ENCODE peak calls at places on chromosomes 1 and 21, in eight cellular contexts. C is anterior cingulate cortex; S is activated naive CD4-positive, alpha-beta T cell; N is HTR-8/SVneo; V is left lobe of liver; E is mucosa of gallbladder; B is stimulated activated CD8-positive, alpha-beta memory T cell treated with anti-CD3 and anti-CD28 coated beads, Interleukin-2, amount 100 ng/mL, for 1 hour; I is dermis blood vessel endothelial cell. J is an unnamed sample.
A peak's percentile ranks its signal among the peaks of the same experiment; 100 is the strongest.

GRCh38 chr21:39085843-39086415 is 97.3 kb downstream of the PSMG1 start:
- DNase-seq in C (no peak), S (no peak), N (no peak), V (no peak), E (no peak), B (no peak), I (no peak), J (no peak)

GRCh38 chr1:22773981-22774471 is 63.4 kb downstream of the EPHB2 start:
- DNase-seq in C (peak; percentile 44), S (no peak), N (no peak), V (no peak), E (peak; percentile 52), B (no peak), I (no peak), J (no peak)

GRCh38 chr1:37605061-37605650 is 9.4 kb upstream of the GNL2 start:
- DNase-seq in C (no peak), S (no peak), N (no peak), V (no peak), E (no peak), B (no peak), I (no peak), J (no peak)

GRCh38 chr1:88923224-88923623 is 31.9 kb upstream of the GTF2B start:
- DNase-seq in C (no peak), S (no peak), N (no peak), V (no peak), E (no peak), B (no peak), I (no peak), J (no peak)

GRCh38 chr1:233328661-233329498 is 1.4 kb downstream of the MAP3K21 start:
- DNase-seq in C (no peak), S (no peak), N (peak; percentile 11), V (no peak), E (peak; percentile 13), B (no peak), I (no peak), J (no peak)

GRCh38 chr1:153353226-153353947 is 4.3 kb upstream of the S100A9 start:
- DNase-seq in C (no peak), S (no peak), N (peak; percentile 48), V (no peak), E (no peak), B (no peak), I (peak; percentile 18), J (no peak)

GRCh38 chr21:42463861-42464515 is 32.0 kb downstream of the RSPH1 start:
- DNase-seq in C (no peak), S (no peak), N (no peak), V (peak; percentile 64), E (peak; percentile 55), B (peak; percentile 34), I (peak; percentile 83), J (peak; percentile 56)

GRCh38 chr1:26724938-26725337 is 29.1 kb downstream of the ARID1A start:
- DNase-seq in C (no peak), S (no peak), N (no peak), V (no peak), E (no peak), B (no peak), I (no peak), J (no peak)

GRCh38 chr1:204089044-204089751 is 16.3 kb downstream of the SOX13 start:
- DNase-seq in C (no peak), S (no peak), N (no peak), V (no peak), E (no peak), B (no peak), I (peak; percentile 49), J (no peak)

GRCh38 chr1:236645016-236645680 is 40.8 kb upstream of the HEATR1 start:
- DNase-seq in C (no peak), S (no peak), N (no peak), V (no peak), E (no peak), B (no peak), I (no peak), J (no peak)

GRCh38 chr1:218565333-218565732 is 220.2 kb downstream of the TGFB2 start:
- DNase-seq in C (no peak), S (no peak), N (no peak), V (no peak), E (no peak), B (no peak), I (no peak), J (no peak)

GRCh38 chr1:224183591-224184312 is 712 bp downstream of the DEGS1 start:
- DNase-seq in C (peak; percentile 72), S (peak; percentile 31), N (peak; percentile 62), V (peak; percentile 68), E (peak; percentile 25), B (no peak), I (peak; percentile 68), J (peak; percentile 36)

GRCh38 chr1:67760030-67760821 is 73.0 kb downstream of the GNG12 start:
- DNase-seq in C (peak; percentile 17), S (peak; percentile 12), N (peak; percentile 45), V (peak; percentile 88), E (peak; percentile 86), B (peak; percentile 15), I (peak; percentile 85), J (peak; percentile 7)

GRCh38 chr1:201262963-201263608 is 20.2 kb upstream of the PKP1 start:
- DNase-seq in C (no peak), S (no peak), N (no peak), V (peak; percentile 32), E (no peak), B (no peak), I (no peak), J (no peak)

GRCh38 chr1:226575436-226576390 is 27.1 kb downstream of the STUM start:
- DNase-seq in C (no peak), S (no peak), N (no peak), V (no peak), E (no peak), B (no peak), I (peak; percentile 16), J (no peak)

GRCh38 chr1:100073531-100073930 is 59.2 kb downstream of the SASS6 start:
- DNase-seq in C (no peak), S (no peak), N (no peak), V (no peak), E (no peak), B (no peak), I (no peak), J (no peak)

GRCh38 chr1:29835486-29836273 is 599.4 kb downstream of the PTPRU start:
- DNase-seq in C (no peak), S (no peak), N (no peak), V (no peak), E (no peak), B (no peak), I (no peak), J (no peak)

GRCh38 chr1:169784102-169784501 is 10.6 kb downstream of the METTL18 start:
- DNase-seq in C (no peak), S (no peak), N (no peak), V (no peak), E (no peak), B (no peak), I (peak; percentile 40), J (no peak)

GRCh38 chr1:64323054-64323453 is 119.6 kb downstream of the UBE2U start:
- DNase-seq in C (no peak), S (no peak), N (no peak), V (no peak), E (no peak), B (no peak), I (peak; percentile 19), J (no peak)

GRCh38 chr21:33915368-33916199 is at the start of gene ATP5PO:
- DNase-seq in C (peak; percentile 97), S (peak; percentile 88), N (peak; percentile 97), V (peak; percentile 98), E (peak; percentile 98), B (peak; percentile 92), I (peak; percentile 99), J (peak; percentile 92)

GRCh38 chr1:118275716-118276115 is 90.7 kb upstream of the SPAG17 start:
- DNase-seq in C (no peak), S (no peak), N (no peak), V (no peak), E (no peak), B (no peak), I (no peak), J (no peak)

GRCh38 chr1:74522143-74522542 is 9.7 kb upstream of the LRRC53 start:
- DNase-seq in C (no peak), S (no peak), N (no peak), V (no peak), E (no peak), B (no peak), I (no peak), J (no peak)

GRCh38 chr1:74245168-74245753 is 10.1 kb downstream of the TNNI3K start:
- DNase-seq in C (no peak), S (no peak), N (no peak), V (no peak), E (no peak), B (no peak), I (no peak), J (no peak)

GRCh38 chr21:36135391-36136094 is 664 bp downstream of the CBR3 start:
- DNase-seq in C (peak; percentile 61), S (no peak), N (peak; percentile 63), V (peak; percentile 54), E (peak; percentile 47), B (no peak), I (peak; percentile 75), J (peak; percentile 35)